ENCODE peak calls at places on chromosomes 6 and 20, in five cellular contexts. One of them, this sample, is unnamed.
A peak's percentile ranks its signal among the peaks of the same experiment; 100 is the strongest.

GRCh38 chr6:11710221-11710836 is 68.3 kb downstream of the ADTRP start:
- DNase-seq in cardiac muscle cell: no peak
- DNase-seq in T47D: no peak
- DNase-seq in naive thymus-derived CD8-positive, alpha-beta T cell: peak; percentile 43
- DNase-seq in iPS-NIHi11: no peak
- DNase-seq in this sample: no peak

GRCh38 chr20:33338465-33339258 is 55.6 kb downstream of the BPIFB1 start:
- DNase-seq in cardiac muscle cell: no peak
- DNase-seq in T47D: no peak
- DNase-seq in naive thymus-derived CD8-positive, alpha-beta T cell: no peak
- DNase-seq in iPS-NIHi11: no peak
- DNase-seq in this sample: no peak

GRCh38 chr6:31771992-31772358 is 5.2 kb downstream of the VWA7 start:
- DNase-seq in naive thymus-derived CD8-positive, alpha-beta T cell: no peak
- DNase-seq in cardiac muscle cell: peak; percentile 65
- DNase-seq in iPS-NIHi11: no peak
- DNase-seq in T47D: no peak
- DNase-seq in this sample: no peak

GRCh38 chr20:13119583-13119982 is 101.5 kb upstream of the ISM1 start:
- DNase-seq in iPS-NIHi11: peak; percentile 60
- DNase-seq in cardiac muscle cell: peak; percentile 76
- DNase-seq in naive thymus-derived CD8-positive, alpha-beta T cell: peak; percentile 26
- DNase-seq in T47D: peak; percentile 15
- DNase-seq in this sample: no peak

GRCh38 chr20:41446471-41446870 is 79.9 kb upstream of the EMILIN3 start:
- DNase-seq in iPS-NIHi11: no peak
- DNase-seq in T47D: no peak
- DNase-seq in naive thymus-derived CD8-positive, alpha-beta T cell: no peak
- DNase-seq in cardiac muscle cell: no peak
- DNase-seq in this sample: no peak

GRCh38 chr20:64194269-64194668 is 30.0 kb downstream of the MYT1 start:
- DNase-seq in T47D: no peak
- DNase-seq in naive thymus-derived CD8-positive, alpha-beta T cell: no peak
- DNase-seq in cardiac muscle cell: no peak
- DNase-seq in iPS-NIHi11: no peak
- DNase-seq in this sample: no peak

GRCh38 chr6:66964216-66964615 is 1257.2 kb upstream of the EYS start:
- DNase-seq in T47D: no peak
- DNase-seq in iPS-NIHi11: no peak
- DNase-seq in cardiac muscle cell: no peak
- DNase-seq in naive thymus-derived CD8-positive, alpha-beta T cell: no peak
- DNase-seq in this sample: no peak

GRCh38 chr6:133903855-133904254 is 14.9 kb downstream of the TCF21 start:
- DNase-seq in cardiac muscle cell: no peak
- DNase-seq in naive thymus-derived CD8-positive, alpha-beta T cell: no peak
- DNase-seq in iPS-NIHi11: no peak
- DNase-seq in T47D: no peak
- DNase-seq in this sample: no peak

GRCh38 chr20:45967551-45968080 is 4.4 kb downstream of the ZNF335 start:
- DNase-seq in iPS-NIHi11: no peak
- DNase-seq in naive thymus-derived CD8-positive, alpha-beta T cell: no peak
- DNase-seq in cardiac muscle cell: no peak
- DNase-seq in T47D: no peak
- DNase-seq in this sample: no peak

GRCh38 chr6:122476131-122476530 is 4.5 kb upstream of the SERINC1 start:
- DNase-seq in iPS-NIHi11: no peak
- DNase-seq in T47D: no peak
- DNase-seq in cardiac muscle cell: peak; percentile 28
- DNase-seq in naive thymus-derived CD8-positive, alpha-beta T cell: no peak
- DNase-seq in this sample: no peak

This sample was measured in B cell.